ENCODE peak calls at places on chromosomes 3 and 15, in six cellular contexts. Z, Q, J, H, Y and D are unnamed samples.

GRCh38 chr3:147410518-147411234 is 1.5 kb downstream of the ZIC1 start:
- DNase-seq in Y (peak; percentile 71), H (no peak), J (no peak), Z (no peak), Q (no peak), D (no peak)

GRCh38 chr3:113054552-113054951 is 63.8 kb downstream of the GTPBP8 start:
- DNase-seq in Q (no peak), H (no peak), Y (no peak), J (no peak), Z (no peak), D (peak; percentile 45)

GRCh38 chr15:91881551-91882297 is 28.2 kb downstream of the SLCO3A1 start:
- DNase-seq in Z (no peak), J (no peak), H (no peak), Y (no peak), Q (no peak), D (no peak)

GRCh38 chr3:135869439-135870105 is 96.0 kb upstream of the PPP2R3A start:
- DNase-seq in Z (no peak), Y (no peak), H (no peak), J (no peak), Q (no peak), D (no peak)

GRCh38 chr15:98905981-98906711 is 101.4 kb downstream of the PGPEP1L start:
- DNase-seq in Z (no peak), H (no peak), Y (no peak), J (no peak), Q (no peak), D (no peak)

GRCh38 chr15:29942144-29942543 is 119.9 kb upstream of the TJP1 start:
- DNase-seq in Y (no peak), Q (no peak), Z (peak; percentile 22), J (no peak), H (no peak), D (no peak)

GRCh38 chr3:51940648-51941421 is 869 bp downstream of the RRP9 start:
- DNase-seq in J (no peak), Z (no peak), Q (no peak), H (no peak), Y (no peak), D (no peak)

GRCh38 chr3:193346259-193346658 is 32.3 kb downstream of the ATP13A5 start:
- DNase-seq in Y (no peak), H (no peak), J (no peak), Q (no peak), Z (no peak), D (no peak)

GRCh38 chr3:49422379-49423248 is at the start of gene AMT:
- DNase-seq in H (no peak), J (peak; percentile 83), Z (peak; percentile 78), Y (peak; percentile 85), Q (no peak), D (no peak)

GRCh38 chr3:155555479-155556065 is 189.3 kb downstream of the PLCH1 start:
- DNase-seq in H (no peak), J (no peak), Z (no peak), Q (no peak), Y (no peak), D (no peak)

GRCh38 chr15:77219846-77220245 is 148.9 kb upstream of the TSPAN3 start:
- DNase-seq in Z (no peak), H (no peak), Q (no peak), J (no peak), Y (no peak), D (no peak)

GRCh38 chr3:195212033-195212748 is 58.8 kb downstream of the XXYLT1 start:
- DNase-seq in Y (no peak), Z (no peak), Q (no peak), H (no peak), J (no peak), D (no peak)

GRCh38 chr3:47603332-47603731 is 24.7 kb upstream of the CSPG5 start:
- DNase-seq in H (no peak), Y (no peak), Q (no peak), Z (no peak), J (no peak), D (no peak)

GRCh38 chr3:99637381-99638111 is 848 bp upstream of the COL8A1 start:
- DNase-seq in Y (no peak), H (no peak), J (no peak), Q (no peak), Z (peak; percentile 3), D (no peak)

GRCh38 chr3:29236441-29236840 is 44.4 kb upstream of the RBMS3 start:
- DNase-seq in J (no peak), Y (no peak), H (no peak), Z (no peak), Q (no peak), D (no peak)

GRCh38 chr15:60589253-60589652 is 110.3 kb upstream of the ICE2 start:
- DNase-seq in H (no peak), Z (no peak), Q (no peak), Y (no peak), J (no peak), D (no peak)

GRCh38 chr3:70840106-70840870 is 527.9 kb upstream of the MDFIC2 start:
- DNase-seq in Z (no peak), Q (no peak), J (no peak), H (no peak), Y (no peak), D (no peak)

GRCh38 chr3:184874709-184875644 is 63.0 kb downstream of the VPS8 start:
- DNase-seq in Z (peak; percentile 47), H (no peak), Y (no peak), Q (peak; percentile 17), J (peak; percentile 27), D (peak; percentile 32)

GRCh38 chr15:67941643-67942315 is 101.9 kb upstream of the RNU6-1 start:
- DNase-seq in H (no peak), Z (no peak), Q (no peak), J (peak; percentile 72), Y (no peak), D (no peak)

GRCh38 chr3:64650096-64650622 is 37.6 kb downstream of the ADAMTS9 start:
- DNase-seq in J (no peak), H (no peak), Z (no peak), Q (no peak), Y (no peak), D (no peak)

GRCh38 chr3:71753716-71754609 is at the start of gene GPR27:
- DNase-seq in H (no peak), J (no peak), Q (no peak), Z (peak; percentile 85), Y (peak; percentile 72), D (no peak)

GRCh38 chr15:73414876-73415275 is 28.1 kb upstream of the REC114 start:
- DNase-seq in H (no peak), Y (peak; percentile 20), Q (no peak), Z (no peak), J (no peak), D (no peak)

GRCh38 chr3:108091498-108092259 is 848 bp upstream of the CD47 start:
- DNase-seq in H (no peak), Y (peak; percentile 67), J (no peak), Q (no peak), Z (no peak), D (no peak)

GRCh38 chr3:45024601-45025262 is 1.4 kb upstream of the CLEC3B start:
- DNase-seq in Y (no peak), Q (no peak), J (no peak), H (no peak), Z (no peak), D (peak; percentile 11)

GRCh38 chr3:123258359-123258758 is 56.6 kb downstream of the SEC22A start:
- DNase-seq in H (no peak), J (no peak), Z (no peak), Q (no peak), Y (no peak), D (no peak)

GRCh38 chr3:42914771-42915515 is 9.0 kb downstream of the ZNF662 start:
- DNase-seq in Y (no peak), Q (no peak), H (no peak), Z (no peak), J (peak; percentile 92), D (no peak)

GRCh38 chr3:154956815-154957214 is 123.3 kb upstream of the MME start:
- DNase-seq in Z (no peak), Q (no peak), H (no peak), Y (no peak), J (no peak), D (no peak)

GRCh38 chr15:45099549-45100165 is 14.3 kb downstream of the DUOX2 start:
- DNase-seq in Z (no peak), J (no peak), H (no peak), Q (no peak), Y (no peak), D (no peak)

GRCh38 chr3:89586256-89586655 is 478.8 kb downstream of the EPHA3 start:
- DNase-seq in H (no peak), Z (no peak), Y (no peak), J (no peak), Q (no peak), D (no peak)

GRCh38 chr3:17194116-17194515 is 309.4 kb downstream of the PLCL2 start:
- DNase-seq in Z (no peak), Y (no peak), H (no peak), J (no peak), Q (no peak), D (no peak)

GRCh38 chr3:133834621-133835417 is 29.2 kb downstream of the SRPRB start:
- DNase-seq in J (no peak), Z (no peak), Q (no peak), H (no peak), Y (no peak), D (no peak)

GRCh38 chr3:151230644-151231043 is 27.6 kb upstream of the GPR171 start:
- DNase-seq in Q (no peak), J (no peak), Y (no peak), Z (no peak), H (no peak), D (no peak)
- H3K4me3 ChIP-seq in Q (no peak overlapping the region), J (no peak overlapping the region), Y (no peak overlapping the region), Z (no peak overlapping the region), H (no peak overlapping the region), D (no peak overlapping the region)

DNA sequence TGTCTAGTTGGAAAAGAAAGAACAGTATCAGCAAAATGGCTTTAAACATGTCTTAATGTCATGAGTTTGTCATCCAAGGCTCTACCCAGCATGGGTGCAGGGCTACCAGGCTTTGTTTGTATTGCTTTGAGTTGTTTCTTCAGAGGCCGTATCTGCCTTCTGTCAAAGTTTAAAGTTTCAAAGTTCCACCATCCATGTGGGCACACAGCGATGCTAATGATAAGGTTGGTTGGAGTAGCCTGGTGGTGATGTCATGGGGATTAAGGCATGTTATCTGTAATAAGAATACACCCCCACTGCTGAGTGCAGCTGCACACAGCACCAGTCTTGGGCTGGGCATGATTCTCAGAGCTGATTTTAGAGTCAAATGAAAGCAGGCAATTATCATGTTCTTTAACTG is 71.9 kb upstream of the LRTM1 start:
- DNase-seq in J (no peak), Y (no peak), H (no peak), Q (no peak), Z (no peak), D (no peak)
- TF ChIP-seq GABPA in J (no peak), Y (no peak), H (no peak), Q (no peak), Z (no peak), D (no peak)

GRCh38 chr15:62452016-62452415 is 286.9 kb upstream of the C2CD4B start:
- DNase-seq in J (no peak), Q (no peak), H (no peak), Z (no peak), Y (no peak), D (no peak)
- H3K4me3 ChIP-seq in J (no peak overlapping the region), Q (no peak overlapping the region), H (no peak overlapping the region), Z (no peak overlapping the region), Y (no peak overlapping the region), D (no peak overlapping the region)

DNA sequence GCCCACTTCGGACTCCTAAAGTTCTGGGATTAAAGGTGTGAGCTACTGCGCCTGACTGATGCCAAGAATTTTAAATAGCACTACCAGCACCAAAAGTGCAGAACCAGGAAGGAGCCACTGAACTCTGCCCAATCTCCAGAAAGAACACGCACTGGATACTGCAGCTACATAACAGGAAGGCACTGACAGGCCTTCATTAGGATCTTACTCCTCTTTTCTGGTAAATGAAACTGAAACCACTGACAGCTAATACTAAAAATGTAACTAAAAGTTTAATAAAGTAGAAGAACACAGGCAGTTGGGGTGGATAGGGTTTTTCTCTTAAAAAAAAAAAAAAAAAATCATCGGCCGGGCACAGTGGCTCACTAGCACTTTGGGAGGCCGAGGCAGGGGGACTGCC is 74.1 kb upstream of the CHRM5 start:
- DNase-seq in Q (no peak), J (no peak), H (no peak), Z (no peak), Y (no peak), D (no peak)
- TF ChIP-seq GABPA in Q (no peak), J (no peak), H (no peak), Z (no peak), Y (no peak), D (no peak)